ENCODE peak calls at places on chromosomes 12 and 14, in eight cellular contexts. One of them, this sample, is unnamed.

GRCh38 chr12:26374934-26375333 is 179.6 kb downstream of the SSPN start:
- DNase-seq in AG09319: no peak
- DNase-seq in ELF-1: no peak
- DNase-seq in NCI-H1436: no peak
- DNase-seq in stimulated activated CD4-positive, alpha-beta T cell treated with anti-CD3 and anti-CD28 coated beads, Interleukin-1b, Interleukin-23, amount 100 ng/mL, for 48 hours: no peak
- DNase-seq in stimulated activated CD8-positive, alpha-beta memory T cell treated with anti-CD3 and anti-CD28 coated beads, Interleukin-15, amount 100 ng/mL, for 24 hours: no peak
- DNase-seq in right cardiac atrium: no peak
- DNase-seq in ovary: no peak
- DNase-seq in this sample: no peak

GRCh38 chr12:8996682-8997405 is 7.5 kb downstream of the KLRG1 start:
- DNase-seq in AG09319: no peak
- DNase-seq in ELF-1: no peak
- DNase-seq in NCI-H1436: no peak
- DNase-seq in stimulated activated CD4-positive, alpha-beta T cell treated with anti-CD3 and anti-CD28 coated beads, Interleukin-1b, Interleukin-23, amount 100 ng/mL, for 48 hours: peak; percentile 37
- DNase-seq in stimulated activated CD8-positive, alpha-beta memory T cell treated with anti-CD3 and anti-CD28 coated beads, Interleukin-15, amount 100 ng/mL, for 24 hours: no peak
- DNase-seq in right cardiac atrium: no peak
- DNase-seq in ovary: no peak
- DNase-seq in this sample: no peak

GRCh38 chr14:100159107-100159864 is at the start of gene DEGS2:
- DNase-seq in AG09319: no peak
- DNase-seq in ELF-1: no peak
- DNase-seq in NCI-H1436: peak; percentile 55
- DNase-seq in stimulated activated CD4-positive, alpha-beta T cell treated with anti-CD3 and anti-CD28 coated beads, Interleukin-1b, Interleukin-23, amount 100 ng/mL, for 48 hours: peak; percentile 52
- DNase-seq in stimulated activated CD8-positive, alpha-beta memory T cell treated with anti-CD3 and anti-CD28 coated beads, Interleukin-15, amount 100 ng/mL, for 24 hours: peak; percentile 37
- DNase-seq in right cardiac atrium: peak; percentile 17
- DNase-seq in ovary: no peak
- DNase-seq in this sample: peak; percentile 41

GRCh38 chr14:68104518-68104917 is 284.9 kb downstream of the RAD51B start:
- DNase-seq in AG09319: no peak
- DNase-seq in ELF-1: no peak
- DNase-seq in NCI-H1436: no peak
- DNase-seq in stimulated activated CD4-positive, alpha-beta T cell treated with anti-CD3 and anti-CD28 coated beads, Interleukin-1b, Interleukin-23, amount 100 ng/mL, for 48 hours: no peak
- DNase-seq in stimulated activated CD8-positive, alpha-beta memory T cell treated with anti-CD3 and anti-CD28 coated beads, Interleukin-15, amount 100 ng/mL, for 24 hours: no peak
- DNase-seq in right cardiac atrium: no peak
- DNase-seq in ovary: no peak
- DNase-seq in this sample: no peak

GRCh38 chr12:127025545-127025944 is 1241.4 kb upstream of the TMEM132C start:
- DNase-seq in AG09319: no peak
- DNase-seq in ELF-1: no peak
- DNase-seq in NCI-H1436: no peak
- DNase-seq in stimulated activated CD4-positive, alpha-beta T cell treated with anti-CD3 and anti-CD28 coated beads, Interleukin-1b, Interleukin-23, amount 100 ng/mL, for 48 hours: no peak
- DNase-seq in stimulated activated CD8-positive, alpha-beta memory T cell treated with anti-CD3 and anti-CD28 coated beads, Interleukin-15, amount 100 ng/mL, for 24 hours: no peak
- DNase-seq in right cardiac atrium: no peak
- DNase-seq in ovary: no peak
- DNase-seq in this sample: no peak

GRCh38 chr12:39892146-39892545 is 213.7 kb downstream of the SLC2A13 start:
- DNase-seq in AG09319: no peak
- DNase-seq in ELF-1: no peak
- DNase-seq in NCI-H1436: no peak
- DNase-seq in stimulated activated CD4-positive, alpha-beta T cell treated with anti-CD3 and anti-CD28 coated beads, Interleukin-1b, Interleukin-23, amount 100 ng/mL, for 48 hours: no peak
- DNase-seq in stimulated activated CD8-positive, alpha-beta memory T cell treated with anti-CD3 and anti-CD28 coated beads, Interleukin-15, amount 100 ng/mL, for 24 hours: no peak
- DNase-seq in right cardiac atrium: no peak
- DNase-seq in ovary: no peak
- DNase-seq in this sample: no peak

GRCh38 chr12:123354600-123354999 is 10.0 kb downstream of the SBNO1 start:
- DNase-seq in AG09319: no peak
- DNase-seq in ELF-1: no peak
- DNase-seq in NCI-H1436: no peak
- DNase-seq in stimulated activated CD4-positive, alpha-beta T cell treated with anti-CD3 and anti-CD28 coated beads, Interleukin-1b, Interleukin-23, amount 100 ng/mL, for 48 hours: no peak
- DNase-seq in stimulated activated CD8-positive, alpha-beta memory T cell treated with anti-CD3 and anti-CD28 coated beads, Interleukin-15, amount 100 ng/mL, for 24 hours: no peak
- DNase-seq in right cardiac atrium: no peak
- DNase-seq in ovary: no peak
- DNase-seq in this sample: no peak

GRCh38 chr12:96441811-96442210 is 41.6 kb upstream of the CDK17 start:
- DNase-seq in AG09319: no peak
- DNase-seq in ELF-1: no peak
- DNase-seq in NCI-H1436: no peak
- DNase-seq in stimulated activated CD4-positive, alpha-beta T cell treated with anti-CD3 and anti-CD28 coated beads, Interleukin-1b, Interleukin-23, amount 100 ng/mL, for 48 hours: no peak
- DNase-seq in stimulated activated CD8-positive, alpha-beta memory T cell treated with anti-CD3 and anti-CD28 coated beads, Interleukin-15, amount 100 ng/mL, for 24 hours: no peak
- DNase-seq in right cardiac atrium: no peak
- DNase-seq in ovary: no peak
- DNase-seq in this sample: no peak

GRCh38 chr12:13595536-13596450 is 385.6 kb downstream of the GRIN2B start:
- DNase-seq in AG09319: no peak
- DNase-seq in ELF-1: peak; percentile 12
- DNase-seq in NCI-H1436: no peak
- DNase-seq in stimulated activated CD4-positive, alpha-beta T cell treated with anti-CD3 and anti-CD28 coated beads, Interleukin-1b, Interleukin-23, amount 100 ng/mL, for 48 hours: no peak
- DNase-seq in stimulated activated CD8-positive, alpha-beta memory T cell treated with anti-CD3 and anti-CD28 coated beads, Interleukin-15, amount 100 ng/mL, for 24 hours: no peak
- DNase-seq in right cardiac atrium: no peak
- DNase-seq in ovary: no peak
- DNase-seq in this sample: no peak

GRCh38 chr14:65599375-65599774 is 186.8 kb downstream of the FUT8 start:
- DNase-seq in AG09319: no peak
- DNase-seq in ELF-1: no peak
- DNase-seq in NCI-H1436: no peak
- DNase-seq in stimulated activated CD4-positive, alpha-beta T cell treated with anti-CD3 and anti-CD28 coated beads, Interleukin-1b, Interleukin-23, amount 100 ng/mL, for 48 hours: no peak
- DNase-seq in stimulated activated CD8-positive, alpha-beta memory T cell treated with anti-CD3 and anti-CD28 coated beads, Interleukin-15, amount 100 ng/mL, for 24 hours: no peak
- DNase-seq in right cardiac atrium: no peak
- DNase-seq in ovary: no peak
- DNase-seq in this sample: no peak

GRCh38 chr12:92735131-92735721 is 32.4 kb downstream of the PLEKHG7 start:
- DNase-seq in AG09319: peak; percentile 88
- DNase-seq in ELF-1: peak; percentile 4
- DNase-seq in NCI-H1436: peak; percentile 31
- DNase-seq in stimulated activated CD4-positive, alpha-beta T cell treated with anti-CD3 and anti-CD28 coated beads, Interleukin-1b, Interleukin-23, amount 100 ng/mL, for 48 hours: no peak
- DNase-seq in stimulated activated CD8-positive, alpha-beta memory T cell treated with anti-CD3 and anti-CD28 coated beads, Interleukin-15, amount 100 ng/mL, for 24 hours: no peak
- DNase-seq in right cardiac atrium: peak; percentile 16
- DNase-seq in ovary: no peak
- DNase-seq in this sample: no peak

GRCh38 chr14:21136024-21136423 is 19.8 kb downstream of the OR5AU1 start:
- DNase-seq in AG09319: no peak
- DNase-seq in ELF-1: no peak
- DNase-seq in NCI-H1436: peak; percentile 24
- DNase-seq in stimulated activated CD4-positive, alpha-beta T cell treated with anti-CD3 and anti-CD28 coated beads, Interleukin-1b, Interleukin-23, amount 100 ng/mL, for 48 hours: no peak
- DNase-seq in stimulated activated CD8-positive, alpha-beta memory T cell treated with anti-CD3 and anti-CD28 coated beads, Interleukin-15, amount 100 ng/mL, for 24 hours: no peak
- DNase-seq in right cardiac atrium: no peak
- DNase-seq in ovary: no peak
- DNase-seq in this sample: no peak

GRCh38 chr12:49346659-49347306 is at the start of gene DNAJC22:
- DNase-seq in AG09319: no peak
- DNase-seq in ELF-1: peak; percentile 68
- DNase-seq in NCI-H1436: no peak
- DNase-seq in stimulated activated CD4-positive, alpha-beta T cell treated with anti-CD3 and anti-CD28 coated beads, Interleukin-1b, Interleukin-23, amount 100 ng/mL, for 48 hours: no peak
- DNase-seq in stimulated activated CD8-positive, alpha-beta memory T cell treated with anti-CD3 and anti-CD28 coated beads, Interleukin-15, amount 100 ng/mL, for 24 hours: no peak
- DNase-seq in right cardiac atrium: no peak
- DNase-seq in ovary: no peak
- DNase-seq in this sample: no peak

GRCh38 chr12:22787557-22787956 is 162.6 kb downstream of the ETNK1 start:
- DNase-seq in AG09319: no peak
- DNase-seq in ELF-1: no peak
- DNase-seq in NCI-H1436: no peak
- DNase-seq in stimulated activated CD4-positive, alpha-beta T cell treated with anti-CD3 and anti-CD28 coated beads, Interleukin-1b, Interleukin-23, amount 100 ng/mL, for 48 hours: no peak
- DNase-seq in stimulated activated CD8-positive, alpha-beta memory T cell treated with anti-CD3 and anti-CD28 coated beads, Interleukin-15, amount 100 ng/mL, for 24 hours: no peak
- DNase-seq in right cardiac atrium: peak; percentile 19
- DNase-seq in ovary: no peak
- DNase-seq in this sample: no peak

GRCh38 chr14:24944800-24945199 is 105.1 kb downstream of the STXBP6 start:
- DNase-seq in AG09319: no peak
- DNase-seq in ELF-1: no peak
- DNase-seq in NCI-H1436: no peak
- DNase-seq in stimulated activated CD4-positive, alpha-beta T cell treated with anti-CD3 and anti-CD28 coated beads, Interleukin-1b, Interleukin-23, amount 100 ng/mL, for 48 hours: no peak
- DNase-seq in stimulated activated CD8-positive, alpha-beta memory T cell treated with anti-CD3 and anti-CD28 coated beads, Interleukin-15, amount 100 ng/mL, for 24 hours: no peak
- DNase-seq in right cardiac atrium: no peak
- DNase-seq in ovary: no peak
- DNase-seq in this sample: no peak

GRCh38 chr12:14905269-14906004 is 19.8 kb upstream of the MGP start:
- DNase-seq in AG09319: no peak
- DNase-seq in ELF-1: no peak
- DNase-seq in NCI-H1436: no peak
- DNase-seq in stimulated activated CD4-positive, alpha-beta T cell treated with anti-CD3 and anti-CD28 coated beads, Interleukin-1b, Interleukin-23, amount 100 ng/mL, for 48 hours: no peak
- DNase-seq in stimulated activated CD8-positive, alpha-beta memory T cell treated with anti-CD3 and anti-CD28 coated beads, Interleukin-15, amount 100 ng/mL, for 24 hours: no peak
- DNase-seq in right cardiac atrium: no peak
- DNase-seq in ovary: no peak
- DNase-seq in this sample: no peak

GRCh38 chr12:27382126-27382795 is 49.6 kb downstream of the BMAL2 start:
- DNase-seq in AG09319: no peak
- DNase-seq in ELF-1: no peak
- DNase-seq in NCI-H1436: no peak
- DNase-seq in stimulated activated CD4-positive, alpha-beta T cell treated with anti-CD3 and anti-CD28 coated beads, Interleukin-1b, Interleukin-23, amount 100 ng/mL, for 48 hours: no peak
- DNase-seq in stimulated activated CD8-positive, alpha-beta memory T cell treated with anti-CD3 and anti-CD28 coated beads, Interleukin-15, amount 100 ng/mL, for 24 hours: no peak
- DNase-seq in right cardiac atrium: no peak
- DNase-seq in ovary: no peak
- DNase-seq in this sample: no peak

GRCh38 chr12:11863478-11863906 is 207.2 kb upstream of the BCL2L14 start:
- DNase-seq in AG09319: no peak
- DNase-seq in ELF-1: no peak
- DNase-seq in NCI-H1436: no peak
- DNase-seq in stimulated activated CD4-positive, alpha-beta T cell treated with anti-CD3 and anti-CD28 coated beads, Interleukin-1b, Interleukin-23, amount 100 ng/mL, for 48 hours: no peak
- DNase-seq in stimulated activated CD8-positive, alpha-beta memory T cell treated with anti-CD3 and anti-CD28 coated beads, Interleukin-15, amount 100 ng/mL, for 24 hours: no peak
- DNase-seq in right cardiac atrium: peak; percentile 56
- DNase-seq in ovary: peak; percentile 62
- DNase-seq in this sample: no peak

GRCh38 chr12:70842136-70842535 is 78.4 kb downstream of the PTPRR start:
- DNase-seq in AG09319: no peak
- DNase-seq in ELF-1: no peak
- DNase-seq in NCI-H1436: no peak
- DNase-seq in stimulated activated CD4-positive, alpha-beta T cell treated with anti-CD3 and anti-CD28 coated beads, Interleukin-1b, Interleukin-23, amount 100 ng/mL, for 48 hours: no peak
- DNase-seq in stimulated activated CD8-positive, alpha-beta memory T cell treated with anti-CD3 and anti-CD28 coated beads, Interleukin-15, amount 100 ng/mL, for 24 hours: no peak
- DNase-seq in right cardiac atrium: no peak
- DNase-seq in ovary: no peak
- DNase-seq in this sample: no peak

GRCh38 chr12:108097160-108097911 is 31.8 kb upstream of the WSCD2 start:
- DNase-seq in AG09319: no peak
- DNase-seq in ELF-1: no peak
- DNase-seq in NCI-H1436: no peak
- DNase-seq in stimulated activated CD4-positive, alpha-beta T cell treated with anti-CD3 and anti-CD28 coated beads, Interleukin-1b, Interleukin-23, amount 100 ng/mL, for 48 hours: no peak
- DNase-seq in stimulated activated CD8-positive, alpha-beta memory T cell treated with anti-CD3 and anti-CD28 coated beads, Interleukin-15, amount 100 ng/mL, for 24 hours: no peak
- DNase-seq in right cardiac atrium: no peak
- DNase-seq in ovary: no peak
- DNase-seq in this sample: no peak

GRCh38 chr12:103915306-103915705 is 14.9 kb upstream of the HSP90B1 start:
- DNase-seq in AG09319: no peak
- DNase-seq in ELF-1: no peak
- DNase-seq in NCI-H1436: no peak
- DNase-seq in stimulated activated CD4-positive, alpha-beta T cell treated with anti-CD3 and anti-CD28 coated beads, Interleukin-1b, Interleukin-23, amount 100 ng/mL, for 48 hours: no peak
- DNase-seq in stimulated activated CD8-positive, alpha-beta memory T cell treated with anti-CD3 and anti-CD28 coated beads, Interleukin-15, amount 100 ng/mL, for 24 hours: no peak
- DNase-seq in right cardiac atrium: no peak
- DNase-seq in ovary: no peak
- DNase-seq in this sample: no peak

GRCh38 chr12:92085040-92085439 is 60.6 kb downstream of the BTG1 start:
- DNase-seq in AG09319: no peak
- DNase-seq in ELF-1: no peak
- DNase-seq in NCI-H1436: no peak
- DNase-seq in stimulated activated CD4-positive, alpha-beta T cell treated with anti-CD3 and anti-CD28 coated beads, Interleukin-1b, Interleukin-23, amount 100 ng/mL, for 48 hours: no peak
- DNase-seq in stimulated activated CD8-positive, alpha-beta memory T cell treated with anti-CD3 and anti-CD28 coated beads, Interleukin-15, amount 100 ng/mL, for 24 hours: no peak
- DNase-seq in right cardiac atrium: no peak
- DNase-seq in ovary: no peak
- DNase-seq in this sample: no peak

GRCh38 chr12:70590051-70590450 is 47.2 kb downstream of the PTPRB start:
- DNase-seq in AG09319: peak; percentile 54
- DNase-seq in ELF-1: peak; percentile 65
- DNase-seq in NCI-H1436: peak; percentile 61
- DNase-seq in stimulated activated CD4-positive, alpha-beta T cell treated with anti-CD3 and anti-CD28 coated beads, Interleukin-1b, Interleukin-23, amount 100 ng/mL, for 48 hours: peak; percentile 51
- DNase-seq in stimulated activated CD8-positive, alpha-beta memory T cell treated with anti-CD3 and anti-CD28 coated beads, Interleukin-15, amount 100 ng/mL, for 24 hours: peak; percentile 23
- DNase-seq in right cardiac atrium: peak; percentile 67
- DNase-seq in ovary: peak; percentile 44
- DNase-seq in this sample: peak; percentile 32